ENCODE peak calls at places on chromosome 10, in eight cellular contexts. V is sigmoid colon, X is pancreas, D is endodermal cell, K is transverse colon, P is stomach, S is PC-3, L is cardiac muscle cell. I is an unnamed sample.

GRCh38 chr10:12921163-12921562 is 80.3 kb downstream of the CCDC3 start:
- DNase-seq in V (no peak), X (no peak), D (peak; percentile 23), K (no peak), P (no peak), S (no peak), L (no peak), I (no peak)

GRCh38 chr10:45602082-45602730 is 70.4 kb downstream of the ZFAND4 start:
- DNase-seq in V (no peak), X (no peak), D (no peak), K (no peak), P (no peak), S (no peak), L (peak; percentile 56), I (no peak)

GRCh38 chr10:11324761-11325321 is 286.6 kb downstream of the USP6NL start:
- DNase-seq in V (no peak), X (no peak), D (no peak), K (no peak), P (no peak), S (no peak), L (no peak), I (no peak)

GRCh38 chr10:78630944-78631838 is 437.6 kb upstream of the ZMIZ1 start:
- DNase-seq in V (no peak), X (no peak), D (peak; percentile 24), K (no peak), P (no peak), S (no peak), L (no peak), I (peak; percentile 36)

GRCh38 chr10:123792579-123792978 is 99.0 kb downstream of the CPXM2 start:
- DNase-seq in V (no peak), X (no peak), D (no peak), K (no peak), P (no peak), S (no peak), L (no peak), I (no peak)

GRCh38 chr10:74754397-74754796 is 72.0 kb upstream of the KAT6B start:
- DNase-seq in V (no peak), X (no peak), D (no peak), K (no peak), P (no peak), S (no peak), L (no peak), I (no peak)

GRCh38 chr10:117272195-117273076 is 31.5 kb downstream of the SLC18A2 start:
- DNase-seq in V (no peak), X (no peak), D (no peak), K (no peak), P (no peak), S (no peak), L (no peak), I (no peak)

GRCh38 chr10:32372000-32372875 is 25.3 kb upstream of the EPC1 start:
- DNase-seq in V (no peak), X (peak; percentile 74), D (no peak), K (no peak), P (peak; percentile 56), S (peak; percentile 52), L (no peak), I (no peak)

GRCh38 chr10:24793648-24794379 is 70.1 kb upstream of the ARHGAP21 start:
- DNase-seq in V (no peak), X (no peak), D (no peak), K (no peak), P (no peak), S (no peak), L (peak; percentile 29), I (no peak)

GRCh38 chr10:18238875-18239485 is 98.8 kb downstream of the CACNB2 start:
- DNase-seq in V (no peak), X (no peak), D (no peak), K (no peak), P (no peak), S (peak; percentile 46), L (peak; percentile 66), I (no peak)

GRCh38 chr10:4242561-4243035 is 457.6 kb upstream of the KLF6 start:
- DNase-seq in V (peak; percentile 68), X (no peak), D (no peak), K (no peak), P (no peak), S (peak; percentile 52), L (peak; percentile 83), I (peak; percentile 27)

GRCh38 chr10:103076996-103077395 is 116.1 kb downstream of the NT5C2 start:
- DNase-seq in V (no peak), X (no peak), D (no peak), K (no peak), P (no peak), S (no peak), L (no peak), I (no peak)

GRCh38 chr10:117163061-117163953 is 25.2 kb upstream of the VAX1 start:
- DNase-seq in V (no peak), X (no peak), D (peak; percentile 94), K (no peak), P (no peak), S (no peak), L (no peak), I (no peak)

GRCh38 chr10:112261281-112261822 is 21.8 kb upstream of the TECTB start:
- DNase-seq in V (no peak), X (no peak), D (no peak), K (no peak), P (no peak), S (no peak), L (peak; percentile 11), I (no peak)

GRCh38 chr10:44173558-44173894 is 211.4 kb downstream of the CXCL12 start:
- DNase-seq in V (no peak), X (no peak), D (no peak), K (no peak), P (no peak), S (no peak), L (peak; percentile 12), I (no peak)

GRCh38 chr10:132899054-132899750 is 43.2 kb downstream of the CFAP46 start:
- DNase-seq in V (peak; percentile 57), X (no peak), D (no peak), K (no peak), P (no peak), S (no peak), L (no peak), I (peak; percentile 5)

GRCh38 chr10:48211777-48212176 is 62.7 kb downstream of the FRMPD2 start:
- DNase-seq in V (no peak), X (no peak), D (no peak), K (no peak), P (no peak), S (no peak), L (no peak), I (no peak)

DNA sequence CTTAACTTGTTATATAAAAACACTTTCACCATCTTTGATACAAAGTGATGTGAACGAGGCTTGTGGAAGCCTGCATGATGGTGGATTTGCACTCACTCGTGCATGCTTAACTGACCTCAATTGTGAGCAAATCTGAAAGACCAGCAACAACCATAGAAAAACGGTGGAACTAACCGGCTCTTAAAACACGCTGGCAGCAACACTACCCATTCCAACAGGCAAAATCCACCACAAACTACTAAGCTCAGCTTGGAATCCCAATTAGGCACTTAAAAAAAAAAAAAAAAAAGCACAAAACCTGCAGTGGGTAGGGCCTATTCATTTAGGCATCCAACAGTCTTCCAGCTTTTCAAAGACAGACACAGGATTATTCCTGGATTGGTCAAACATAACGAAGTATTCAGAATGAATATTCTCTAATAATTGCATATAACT is 1.8 kb downstream of the GDI2 start:
- DNase-seq in V (no peak), X (no peak), D (no peak), K (no peak), P (no peak), S (peak; percentile 40), L (peak; percentile 52), I (no peak)
- H3K27ac ChIP-seq in V (no peak overlapping the region), X (no peak overlapping the region), D (no peak overlapping the region), K (peak overlapping the region; percentile 100), P (no peak overlapping the region), S (no peak overlapping the region), L (peak overlapping the region; percentile 46), I (peak overlapping the region; percentile 100)

DNA sequence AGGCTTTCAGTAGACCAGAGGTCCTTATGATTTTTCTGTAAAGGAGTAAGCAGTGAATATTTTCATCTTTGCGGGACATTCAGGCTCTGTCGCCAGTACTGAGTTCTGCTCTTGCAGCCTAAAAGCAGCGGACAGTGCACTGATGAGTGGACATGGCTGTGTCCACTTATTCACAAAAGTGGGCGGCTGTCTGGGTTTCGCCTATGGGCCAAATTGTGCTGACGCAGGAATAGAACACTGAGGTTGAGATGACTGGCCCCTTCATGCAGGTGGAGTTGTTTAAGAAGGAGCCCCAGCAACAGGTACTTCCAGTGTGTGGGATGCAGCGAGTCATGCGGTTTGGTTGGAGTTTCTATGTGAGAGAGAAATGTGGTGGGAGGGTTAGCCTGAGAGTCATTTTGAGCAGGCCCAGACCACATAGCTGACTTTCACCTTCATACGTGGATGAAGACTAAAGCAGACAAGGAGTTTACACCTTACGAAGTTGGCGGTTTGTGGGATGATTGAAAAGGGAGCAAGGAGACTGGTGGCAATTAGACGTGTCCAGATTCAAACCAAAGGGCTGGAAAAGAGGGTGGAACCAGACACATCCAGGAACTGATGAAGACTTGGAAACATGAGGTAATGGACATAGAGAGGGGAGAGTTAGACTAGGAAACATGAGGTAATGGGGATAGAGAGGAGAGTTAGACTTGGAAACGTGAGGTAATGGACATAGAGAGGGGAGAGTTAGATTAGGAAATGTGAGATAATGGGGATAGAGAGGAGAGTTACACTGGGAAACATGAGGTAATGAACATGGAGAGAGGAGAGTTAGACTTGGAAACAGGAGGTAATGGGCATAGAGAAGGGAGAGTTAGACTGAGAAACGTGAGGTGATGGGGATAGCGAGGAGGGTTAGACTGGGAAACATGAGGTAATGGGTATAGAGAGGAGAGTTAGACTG is 38.2 kb downstream of the WDR37 start:
- DNase-seq in V (no peak), X (no peak), D (no peak), K (no peak), P (no peak), S (no peak), L (no peak), I (no peak)
- H3K36me3 ChIP-seq in V (peaks cover 72% of the 10 kb centered on the region), X (peaks cover 8% of the 10 kb centered on the region), D (peaks cover 60% of the 10 kb centered on the region), K (no peaks in the 10 kb centered on the region), P (peaks cover 53% of the 10 kb centered on the region), S (no peaks in the 10 kb centered on the region), L (peaks cover 20% of the 10 kb centered on the region), I (peaks cover 97% of the 10 kb centered on the region)

GRCh38 chr10:95277614-95278013 is 13.2 kb downstream of the PDLIM1 start:
- DNase-seq in V (no peak), X (no peak), D (no peak), K (no peak), P (no peak), S (no peak), L (no peak), I (no peak)
- H3K4me3 ChIP-seq in V (no peak overlapping the region), X (no peak overlapping the region), D (no peak overlapping the region), K (no peak overlapping the region), P (no peak overlapping the region), S (no peak overlapping the region), L (no peak overlapping the region), I (no peak overlapping the region)

GRCh38 chr10:7533657-7534479 is 123.0 kb upstream of the SFMBT2 start:
- DNase-seq in V (no peak), X (no peak), D (peak; percentile 75), K (no peak), P (no peak), S (no peak), L (no peak), I (no peak)
- H3K27ac ChIP-seq in V (no peak overlapping the region), X (no peak overlapping the region), D (no peak overlapping the region), K (no peak overlapping the region), P (no peak overlapping the region), S (no peak overlapping the region), L (no peak overlapping the region), I (no peak overlapping the region)